ENCODE peak calls at places on chromosome 10, in seven cellular contexts. S, Q, R, M, B, G and P are unnamed samples.

GRCh38 chr10:114839901-114840300 is 18.3 kb downstream of the FHIP2A start:
- DNase-seq in S (no peak), Q (no peak), R (no peak), M (no peak), B (no peak), G (no peak), P (no peak)

GRCh38 chr10:33643042-33643441 is 308.6 kb upstream of the NRP1 start:
- DNase-seq in S (no peak), Q (no peak), R (no peak), M (no peak), B (no peak), G (peak; percentile 46), P (peak; percentile 87)

GRCh38 chr10:131143425-131144165 is 167.9 kb downstream of the TCERG1L start:
- DNase-seq in S (no peak), Q (no peak), R (no peak), M (no peak), B (no peak), G (no peak), P (no peak)

GRCh38 chr10:132714906-132715790 is 70.8 kb downstream of the NKX6-2 start:
- DNase-seq in S (no peak), Q (no peak), R (no peak), M (no peak), B (no peak), G (no peak), P (no peak)

GRCh38 chr10:34723746-34724145 is 91.3 kb downstream of the PARD3 start:
- DNase-seq in S (no peak), Q (peak; percentile 62), R (no peak), M (no peak), B (no peak), G (peak; percentile 79), P (peak; percentile 78)

GRCh38 chr10:124222298-124223000 is 129.1 kb upstream of the CHST15 start:
- DNase-seq in S (no peak), Q (no peak), R (no peak), M (no peak), B (no peak), G (no peak), P (no peak)

GRCh38 chr10:50469288-50469687 is 154.5 kb downstream of the SGMS1 start:
- DNase-seq in S (no peak), Q (no peak), R (no peak), M (no peak), B (no peak), G (no peak), P (peak; percentile 55)

GRCh38 chr10:44991571-44991970 is 9.2 kb upstream of the ZNF22 start:
- DNase-seq in S (no peak), Q (no peak), R (no peak), M (no peak), B (no peak), G (no peak), P (no peak)

GRCh38 chr10:69377191-69377590 is 39.5 kb downstream of the TACR2 start:
- DNase-seq in S (no peak), Q (no peak), R (no peak), M (no peak), B (no peak), G (no peak), P (no peak)

GRCh38 chr10:124743188-124744046 is 761 bp downstream of the FAM53B start:
- DNase-seq in S (peak; percentile 35), Q (peak; percentile 64), R (no peak), M (no peak), B (peak; percentile 81), G (peak; percentile 58), P (no peak)

GRCh38 chr10:63250032-63250431 is 116.9 kb downstream of the NRBF2 start:
- DNase-seq in S (no peak), Q (no peak), R (no peak), M (no peak), B (no peak), G (no peak), P (no peak)

GRCh38 chr10:45444976-45445898 is 71.2 kb downstream of the ALOX5 start:
- DNase-seq in S (no peak), Q (no peak), R (no peak), M (no peak), B (no peak), G (no peak), P (no peak)

GRCh38 chr10:7752251-7752650 is 35.5 kb downstream of the KIN start:
- DNase-seq in S (no peak), Q (no peak), R (no peak), M (no peak), B (no peak), G (no peak), P (no peak)

DNA sequence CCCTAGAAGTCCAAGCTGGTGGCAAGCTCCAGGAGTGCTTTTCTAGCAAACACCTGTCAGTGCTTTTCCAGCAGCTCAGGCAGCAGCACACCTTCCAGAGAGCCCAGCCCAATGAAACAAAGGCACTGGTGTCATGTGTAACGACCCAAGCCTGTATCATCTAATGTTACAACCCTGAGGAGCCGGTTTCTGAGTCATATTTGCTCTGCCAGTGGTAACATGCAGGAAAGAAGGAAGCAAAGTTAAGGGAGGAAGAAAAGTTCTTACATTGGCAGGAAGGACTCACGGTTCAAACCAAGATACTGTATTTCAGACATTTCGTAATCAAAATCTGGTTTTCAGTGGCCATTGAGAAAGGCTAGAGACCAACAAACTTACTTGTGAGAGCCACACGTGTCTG is at the start of gene ANKRD22:
- DNase-seq in S (no peak), Q (peak; percentile 39), R (no peak), M (peak; percentile 47), B (peak; percentile 73), G (peak; percentile 18), P (peak; percentile 75)
- H3K23ac ChIP-seq in S (no peak within 1 kb of the TSS), Q (no peak within 1 kb of the TSS), R (no peak within 1 kb of the TSS), M (no peak within 1 kb of the TSS), B (no peak within 1 kb of the TSS), G (no peak within 1 kb of the TSS), P (no peak within 1 kb of the TSS)

GRCh38 chr10:119026301-119027110 is 3.0 kb upstream of the NANOS1 start:
- DNase-seq in S (no peak), Q (no peak), R (no peak), M (no peak), B (no peak), G (no peak), P (no peak)

GRCh38 chr10:119029613-119030420 is at the start of gene NANOS1:
- DNase-seq in S (peak; percentile 52), Q (peak; percentile 59), R (no peak), M (peak; percentile 53), B (no peak), G (no peak), P (peak; percentile 21)

GRCh38 chr10:119031496-119032059 is 2.1 kb downstream of the NANOS1 start:
- DNase-seq in S (no peak), Q (no peak), R (no peak), M (no peak), B (no peak), G (peak; percentile 48), P (peak; percentile 43)

GRCh38 chr10:119028900-119029612 is 458 bp upstream of the NANOS1 start:
- DNase-seq in S (peak; percentile 91), Q (peak; percentile 96), R (peak; percentile 88), M (peak; percentile 97), B (peak; percentile 88), G (peak; percentile 88), P (peak; percentile 81)

GRCh38 chr10:119030421-119031250 is 1.1 kb downstream of the NANOS1 start:
- DNase-seq in S (peak; percentile 63), Q (peak; percentile 88), R (no peak), M (peak; percentile 80), B (peak; percentile 38), G (peak; percentile 56), P (peak; percentile 47)
- H2BK5ac ChIP-seq in S (no peak overlapping the region), Q (no peak overlapping the region), R (no peak overlapping the region), M (no peak overlapping the region), B (no peak overlapping the region), G (no peak overlapping the region), P (no peak overlapping the region)

GRCh38 chr10:36173364-36173763 is 531.3 kb upstream of the FZD8 start:
- DNase-seq in S (no peak), Q (no peak), R (no peak), M (no peak), B (no peak), G (no peak), P (no peak)
- H2BK120ac ChIP-seq in S (no peak overlapping the region), Q (no peak overlapping the region), R (no peak overlapping the region), M (no peak overlapping the region), B (peak overlapping the region; percentile 80), G (no peak overlapping the region), P (peak overlapping the region; percentile 52)

GRCh38 chr10:107444443-107444842 is 279.9 kb upstream of the SORCS1 start:
- DNase-seq in S (no peak), Q (no peak), R (no peak), M (no peak), B (no peak), G (no peak), P (no peak)
- H3K23ac ChIP-seq in S (no peak overlapping the region), Q (no peak overlapping the region), R (no peak overlapping the region), M (no peak overlapping the region), B (no peak overlapping the region), G (no peak overlapping the region), P (no peak overlapping the region)

GRCh38 chr10:73650537-73651331 is 5.1 kb downstream of the SYNPO2L start:
- DNase-seq in S (no peak), Q (no peak), R (no peak), M (no peak), B (peak; percentile 33), G (peak; percentile 96), P (peak; percentile 97)
- H2BK5ac ChIP-seq in S (no peak overlapping the region), Q (no peak overlapping the region), R (no peak overlapping the region), M (no peak overlapping the region), B (no peak overlapping the region), G (no peak overlapping the region), P (peak overlapping the region; percentile 99)

GRCh38 chr10:129761573-129761972 is 202.5 kb downstream of the EBF3 start:
- DNase-seq in S (no peak), Q (no peak), R (no peak), M (peak; percentile 17), B (no peak), G (no peak), P (no peak)
- H2BK120ac ChIP-seq in S (no peak overlapping the region), Q (no peak overlapping the region), R (no peak overlapping the region), M (no peak overlapping the region), B (no peak overlapping the region), G (no peak overlapping the region), P (no peak overlapping the region)

DNA sequence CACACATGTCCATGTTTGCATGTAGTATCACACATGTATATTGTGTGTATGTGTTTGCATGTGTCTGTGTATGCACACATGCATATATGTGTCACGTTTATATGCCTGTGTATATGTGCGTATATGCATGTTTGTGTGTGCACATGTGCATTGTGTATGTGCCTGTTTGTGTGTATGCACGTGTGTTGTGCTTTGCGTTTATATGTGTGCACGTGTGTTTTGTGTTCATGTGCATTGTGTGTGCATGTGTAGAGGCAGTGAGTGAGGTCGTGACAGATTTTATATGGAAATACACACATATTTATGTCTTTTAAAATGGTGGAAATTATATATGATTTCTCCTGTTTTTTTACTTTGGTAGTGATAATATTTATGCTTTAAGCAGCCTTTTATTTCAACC is 41.2 kb downstream of the ADARB2 start:
- DNase-seq in S (no peak), Q (no peak), R (no peak), M (no peak), B (no peak), G (no peak), P (no peak)
- H3K23ac ChIP-seq in S (no peak overlapping the region), Q (no peak overlapping the region), R (no peak overlapping the region), M (no peak overlapping the region), B (no peak overlapping the region), G (no peak overlapping the region), P (no peak overlapping the region)